ENCODE peak calls at places on chromosomes 4 and X, in six cellular contexts. A, R, O, X, V and G are unnamed samples.

GRCh38 chr4:54100607-54101189 is 735 bp downstream of the GSX2 start:
- DNase-seq in A (no peak), R (no peak), O (no peak), X (no peak), V (no peak), G (peak; percentile 11)

GRCh38 chr4:2886622-2887021 is 43.0 kb downstream of the ADD1 start:
- DNase-seq in A (no peak), R (no peak), O (no peak), X (no peak), V (no peak), G (no peak)

GRCh38 chr4:118270492-118270891 is 82.3 kb downstream of the PRSS12 start:
- DNase-seq in A (no peak), R (peak; percentile 23), O (peak; percentile 27), X (peak; percentile 72), V (peak; percentile 27), G (no peak)

GRCh38 chrX:120727911-120728310 is 98.1 kb upstream of the C1GALT1C1 start:
- DNase-seq in A (no peak), R (no peak), O (no peak), X (no peak), V (no peak), G (no peak)

GRCh38 chr4:86498560-86499166 is 95.5 kb upstream of the PTPN13 start:
- DNase-seq in A (no peak), R (peak; percentile 16), O (peak; percentile 61), X (peak; percentile 70), V (peak; percentile 51), G (peak; percentile 8)

GRCh38 chr4:8388471-8388870 is 52.1 kb downstream of the ACOX3 start:
- DNase-seq in A (no peak), R (no peak), O (no peak), X (no peak), V (no peak), G (no peak)

GRCh38 chrX:53594354-53594753 is 92.2 kb downstream of the HUWE1 start:
- DNase-seq in A (no peak), R (no peak), O (peak; percentile 38), X (peak; percentile 7), V (no peak), G (no peak)

GRCh38 chr4:47368211-47368610 is 95.3 kb downstream of the COMMD8 start:
- DNase-seq in A (no peak), R (no peak), O (no peak), X (no peak), V (no peak), G (no peak)

GRCh38 chr4:185742766-185743165 is 69.2 kb downstream of the SORBS2 start:
- DNase-seq in A (no peak), R (no peak), O (peak; percentile 51), X (peak; percentile 43), V (peak; percentile 20), G (no peak)

DNA sequence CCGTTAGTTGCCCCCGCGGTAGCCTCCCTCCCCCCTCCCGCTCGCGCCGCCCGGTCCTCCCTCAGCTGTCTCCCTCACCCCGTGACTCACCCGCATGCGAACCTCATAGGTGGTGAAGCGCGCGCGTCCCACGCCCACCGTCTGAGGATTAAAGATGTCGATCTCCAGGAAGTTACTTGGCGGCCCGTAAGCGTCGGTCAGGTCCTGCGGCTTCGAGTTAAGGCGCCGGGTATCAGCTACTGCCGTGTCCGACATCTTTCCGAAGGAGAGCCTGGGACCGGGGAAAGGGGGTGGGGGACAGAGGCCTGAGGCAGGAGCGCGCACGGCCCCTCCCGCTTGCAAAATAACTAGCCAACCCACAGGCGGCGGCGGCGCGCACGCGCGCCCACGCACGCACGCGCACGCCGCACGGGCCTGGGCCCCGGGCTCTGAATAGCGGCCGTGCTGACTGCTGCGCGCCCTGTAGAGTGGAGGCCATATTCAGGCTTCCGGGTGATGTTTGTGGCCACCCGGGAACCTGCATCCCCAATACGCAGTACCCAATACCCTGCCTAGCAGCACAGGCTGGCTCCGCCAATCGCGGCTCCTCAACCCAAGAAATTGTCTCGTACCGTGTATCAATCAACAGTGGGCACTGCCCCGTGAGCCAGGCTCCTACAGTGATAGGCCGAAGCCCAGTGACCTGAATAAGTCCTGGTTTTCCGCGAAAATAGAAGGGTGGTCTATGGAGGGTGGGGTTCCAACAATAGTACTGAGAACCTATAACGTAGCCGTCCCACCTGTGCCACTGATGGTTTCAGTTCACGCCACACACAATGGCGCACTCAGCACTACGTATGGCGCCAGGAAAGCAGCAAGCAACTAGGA is at the start of gene SNX12:
- DNase-seq in A (peak; percentile 90), R (peak; percentile 93), O (peak; percentile 94), X (peak; percentile 93), V (peak; percentile 84), G (peak; percentile 91)
- TF ChIP-seq CTCF in A (no peak), R (no peak), O (no peak), X (no peak), V (no peak), G (no peak)

GRCh38 chrX:51456814-51457213 is 39.6 kb downstream of the NUDT11 start:
- DNase-seq in A (no peak), R (no peak), O (no peak), X (no peak), V (no peak), G (no peak)
- TF ChIP-seq CTCF in A (no peak), R (no peak), O (no peak), X (no peak), V (no peak), G (no peak)

GRCh38 chr4:42596918-42597317 is 60.0 kb downstream of the ATP8A1 start:
- DNase-seq in A (no peak), R (no peak), O (no peak), X (no peak), V (no peak), G (no peak)

GRCh38 chr4:42605264-42605663 is 51.6 kb downstream of the ATP8A1 start:
- DNase-seq in A (no peak), R (no peak), O (no peak), X (no peak), V (no peak), G (no peak)

GRCh38 chr4:42603865-42604264 is 53.0 kb downstream of the ATP8A1 start:
- DNase-seq in A (no peak), R (no peak), O (no peak), X (no peak), V (no peak), G (no peak)

GRCh38 chr4:42594880-42595279 is 62.0 kb downstream of the ATP8A1 start:
- DNase-seq in A (no peak), R (no peak), O (no peak), X (no peak), V (no peak), G (no peak)

GRCh38 chr4:42600578-42600977 is 56.3 kb downstream of the ATP8A1 start:
- DNase-seq in A (no peak), R (no peak), O (no peak), X (no peak), V (no peak), G (no peak)
- TF ChIP-seq CTCF in A (no peak), R (no peak), O (no peak), X (no peak), V (no peak), G (no peak)

GRCh38 chr4:60223098-60223497 is 977.0 kb upstream of the ADGRL3 start:
- DNase-seq in A (no peak), R (no peak), O (no peak), X (peak; percentile 14), V (no peak), G (no peak)
- TF ChIP-seq CTCF in A (no peak), R (no peak), O (no peak), X (no peak), V (no peak), G (no peak)

GRCh38 chr4:187726485-187726884 is 269.1 kb upstream of the ZFP42 start:
- DNase-seq in A (no peak), R (no peak), O (no peak), X (no peak), V (no peak), G (no peak)
- TF ChIP-seq CTCF in A (no peak), R (no peak), O (no peak), X (no peak), V (no peak), G (no peak)

DNA sequence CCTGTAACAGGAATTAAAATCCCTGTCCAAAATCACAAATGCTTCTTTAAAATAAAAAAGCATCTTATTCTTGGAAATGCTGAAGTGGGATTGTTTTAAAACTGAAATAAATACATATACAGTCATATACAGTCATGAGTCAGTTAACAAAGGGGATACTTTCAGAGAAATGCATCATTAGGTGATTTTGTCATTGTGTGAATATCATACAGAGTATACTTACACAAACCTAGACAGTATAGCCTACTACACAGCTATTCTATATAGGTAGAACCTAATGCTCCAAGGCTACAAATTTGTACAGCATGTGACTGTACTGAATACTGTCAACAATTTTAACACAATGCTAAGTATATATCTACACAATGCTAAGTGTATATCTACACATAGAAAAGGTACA is 104.3 kb downstream of the BRWD3 start:
- DNase-seq in A (no peak), R (no peak), O (no peak), X (no peak), V (no peak), G (no peak)
- TF ChIP-seq CTCF in A (no peak), R (no peak), O (no peak), X (no peak), V (no peak), G (no peak)

GRCh38 chr4:20760053-20760452 is 59.8 kb downstream of the PACRGL start:
- DNase-seq in A (no peak), R (no peak), O (no peak), X (no peak), V (no peak), G (no peak)
- TF ChIP-seq CTCF in A (no peak), R (no peak), O (no peak), X (no peak), V (no peak), G (no peak)

DNA sequence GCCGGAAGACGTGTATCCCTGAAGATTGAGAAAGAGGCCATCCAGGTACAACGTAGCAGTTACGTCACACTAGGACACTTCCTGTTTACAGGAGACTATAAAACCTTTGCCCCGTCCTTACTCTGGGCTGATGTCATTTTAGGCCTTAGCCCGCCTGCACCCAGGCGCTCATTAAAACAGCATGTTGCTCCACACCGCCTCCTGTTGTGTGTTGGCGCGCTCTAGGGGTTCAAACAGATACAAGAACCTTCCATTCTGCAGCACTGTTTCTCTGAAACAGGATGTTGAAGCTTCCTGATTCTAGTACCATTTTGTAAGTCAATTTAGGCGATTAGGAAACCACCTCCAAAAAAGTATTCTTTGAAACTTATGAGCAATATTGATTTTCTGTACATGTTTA is 722.1 kb downstream of the PCDH7 start:
- DNase-seq in A (no peak), R (no peak), O (no peak), X (no peak), V (no peak), G (no peak)
- TF ChIP-seq CTCF in A (no peak), R (no peak), O (no peak), X (no peak), V (no peak), G (no peak)

GRCh38 chrX:113315927-113316326 is 475.3 kb upstream of the AMOT start:
- DNase-seq in A (no peak), R (no peak), O (no peak), X (no peak), V (no peak), G (no peak)
- TF ChIP-seq CTCF in A (no peak), R (no peak), O (no peak), X (no peak), V (no peak), G (no peak)